ENCODE peak calls at places on chromosomes 3 and 15, in nine cellular contexts. V is activated T-helper 1 cell treated with anti-CD3 and anti-CD28 coated beads, Interleukin-12 subunit alpha, Interleukin-12 subunit beta, Interleukin-2, Interleukin-4 antibody, amounts not matched to agents 30 ng/mL and 10 ng/mL and 1 ng/mL, durations not matched to agents 14 hours and 24 hours and 36 hours; P is DMS79; U is occipital lobe; H is NCI-H2171; N is amygdala; D is NCI-H774; T is LoVo; K is left cardiac atrium. A is an unnamed sample.

GRCh38 chr15:87219650-87220615 is 1036.6 kb downstream of the NTRK3 start:
- DNase-seq in V (no peak), P (no peak), U (no peak), H (no peak), N (no peak), D (no peak), T (no peak), K (no peak), A (no peak)

GRCh38 chr15:99584081-99584600 is 18.4 kb downstream of the MEF2A start:
- DNase-seq in V (no peak), P (no peak), U (no peak), H (no peak), N (no peak), D (no peak), T (no peak), K (no peak), A (no peak)

GRCh38 chr3:73653877-73654276 is 29.1 kb upstream of the PDZRN3 start:
- DNase-seq in V (no peak), P (no peak), U (no peak), H (no peak), N (no peak), D (no peak), T (no peak), K (no peak), A (no peak)

GRCh38 chr15:27490867-27491595 is 520.0 kb downstream of the GABRG3 start:
- DNase-seq in V (no peak), P (peak; percentile 26), U (no peak), H (no peak), N (no peak), D (no peak), T (no peak), K (no peak), A (no peak)

GRCh38 chr3:55721716-55722484 is 234.8 kb upstream of the WNT5A start:
- DNase-seq in V (no peak), P (no peak), U (no peak), H (no peak), N (no peak), D (no peak), T (no peak), K (peak; percentile 27), A (no peak)

GRCh38 chr3:101050061-101050460 is 56.8 kb upstream of the ABI3BP start:
- DNase-seq in V (no peak), P (no peak), U (no peak), H (no peak), N (no peak), D (no peak), T (no peak), K (no peak), A (no peak)

GRCh38 chr3:98596902-98597500 is 3.6 kb upstream of the CPOX start:
- DNase-seq in V (no peak), P (no peak), U (no peak), H (peak; percentile 12), N (no peak), D (no peak), T (peak; percentile 36), K (no peak), A (no peak)

GRCh38 chr3:3739345-3740060 is 59.7 kb upstream of the LRRN1 start:
- DNase-seq in V (no peak), P (no peak), U (no peak), H (no peak), N (no peak), D (no peak), T (no peak), K (no peak), A (no peak)